ENCODE peak calls at places on chromosomes 2 and 18, in seven cellular contexts. J is BE2C, K is hepatocyte, L is stomach, W is keratinocyte, F is adrenal gland, Z is bronchial epithelial cell. U is an unnamed sample.
A peak's percentile ranks its signal among the peaks of the same experiment; 100 is the strongest.

GRCh38 chr18:60935046-60935445 is 398.2 kb upstream of the CDH20 start:
- DNase-seq in L (no peak), W (no peak), F (no peak), K (no peak), Z (no peak), J (no peak), U (no peak)

GRCh38 chr2:180662555-180662954 is 317.9 kb upstream of the UBE2E3 start:
- DNase-seq in J (no peak), K (no peak), L (no peak), W (no peak), Z (peak; percentile 70), F (no peak), U (no peak)

GRCh38 chr2:69208023-69208595 is 178.9 kb downstream of the GFPT1 start:
- DNase-seq in Z (peak; percentile 4), F (no peak), L (no peak), K (no peak), J (no peak), W (no peak), U (no peak)

GRCh38 chr2:144415381-144415780 is 104.5 kb downstream of the ZEB2 start:
- DNase-seq in J (no peak), F (no peak), W (no peak), K (no peak), L (no peak), Z (no peak), U (no peak)

GRCh38 chr2:174768557-174768956 is 4.3 kb upstream of the CHRNA1 start:
- DNase-seq in W (no peak), F (no peak), J (peak; percentile 28), K (no peak), Z (no peak), L (no peak), U (no peak)

GRCh38 chr2:186405847-186406246 is 80.2 kb upstream of the ZC3H15 start:
- DNase-seq in F (no peak), Z (no peak), K (no peak), J (no peak), L (no peak), W (no peak), U (no peak)

GRCh38 chr18:44682181-44682870 is 1.6 kb downstream of the SETBP1 start:
- DNase-seq in F (no peak), J (no peak), K (peak; percentile 34), Z (peak; percentile 49), W (no peak), L (no peak), U (no peak)

GRCh38 chr18:60176271-60176670 is 196.3 kb downstream of the MC4R start:
- DNase-seq in F (no peak), J (no peak), K (no peak), W (no peak), L (no peak), Z (no peak), U (no peak)

GRCh38 chr2:241540766-241541561 is 17.6 kb upstream of the BOK start:
- DNase-seq in Z (peak; percentile 49), W (peak; percentile 66), L (peak; percentile 81), K (peak; percentile 73), F (no peak), J (peak; percentile 82), U (no peak)

GRCh38 chr2:11534746-11535484 is 1.1 kb downstream of the GREB1 start:
- DNase-seq in J (no peak), K (no peak), Z (no peak), L (no peak), W (no peak), F (no peak), U (no peak)

GRCh38 chr2:35410431-35411061 is 945.0 kb upstream of the CRIM1 start:
- DNase-seq in F (peak; percentile 71), J (peak; percentile 66), W (no peak), Z (peak; percentile 20), K (peak; percentile 78), L (peak; percentile 45), U (peak; percentile 7)

GRCh38 chr2:200168641-200169265 is 137.7 kb upstream of the SPATS2L start:
- DNase-seq in F (no peak), J (no peak), Z (no peak), K (no peak), L (no peak), W (no peak), U (no peak)

GRCh38 chr2:74910245-74910644 is 48.2 kb upstream of the POLE4 start:
- DNase-seq in J (no peak), W (no peak), F (no peak), L (no peak), K (no peak), Z (no peak), U (no peak)

GRCh38 chr2:48248251-48248933 is 281.6 kb upstream of the STON1 start:
- DNase-seq in F (no peak), Z (peak; percentile 94), J (no peak), K (peak; percentile 69), W (peak; percentile 54), L (no peak), U (peak; percentile 78)

GRCh38 chr2:170500770-170501169 is 214.4 kb upstream of the SP5 start:
- DNase-seq in W (no peak), K (peak; percentile 16), Z (no peak), F (no peak), L (no peak), J (no peak), U (no peak)

GRCh38 chr2:54088191-54088634 is 27.2 kb upstream of the ACYP2 start:
- DNase-seq in F (no peak), Z (peak; percentile 48), K (peak; percentile 20), J (no peak), L (no peak), W (no peak), U (no peak)

GRCh38 chr2:206798009-206798408 is 32.6 kb downstream of the FASTKD2 start:
- DNase-seq in F (no peak), W (no peak), Z (no peak), K (no peak), J (no peak), L (no peak), U (no peak)

GRCh38 chr2:145110668-145111067 is 590.7 kb upstream of the ZEB2 start:
- DNase-seq in Z (peak; percentile 23), L (no peak), J (no peak), W (no peak), F (no peak), K (no peak), U (no peak)

GRCh38 chr18:7020995-7021777 is 96.4 kb downstream of the LAMA1 start:
- DNase-seq in J (no peak), F (no peak), W (no peak), L (no peak), K (no peak), Z (peak; percentile 6), U (no peak)
- TF ChIP-seq CTCF in J (no peak), F (no peak), W (no peak), L (no peak), K (no peak), Z (no peak), U (peak; percentile 6)

GRCh38 chr18:63138469-63139340 is 180.9 kb downstream of the BCL2 start:
- DNase-seq in Z (no peak), L (no peak), K (no peak), F (no peak), W (no peak), J (no peak), U (no peak)
- H3K4me3 ChIP-seq in Z (no peak overlapping the region), L (peak overlapping the region; percentile 20), K (no peak overlapping the region), F (no peak overlapping the region), W (no peak overlapping the region), J (no peak overlapping the region), U (no peak overlapping the region)

GRCh38 chr2:110773470-110773921 is 41.1 kb downstream of the ACOXL start:
- DNase-seq in J (no peak), L (peak; percentile 78), Z (no peak), W (no peak), K (peak; percentile 8), F (peak; percentile 79), U (no peak)
- H3K27me3 ChIP-seq in J (no peaks in the 10 kb centered on the region), L (no peaks in the 10 kb centered on the region), Z (peaks cover 2% of the 10 kb centered on the region), W (peaks cover 19% of the 10 kb centered on the region), K (peaks cover 48% of the 10 kb centered on the region), F (no peaks in the 10 kb centered on the region), U (peaks cover 13% of the 10 kb centered on the region)

DNA sequence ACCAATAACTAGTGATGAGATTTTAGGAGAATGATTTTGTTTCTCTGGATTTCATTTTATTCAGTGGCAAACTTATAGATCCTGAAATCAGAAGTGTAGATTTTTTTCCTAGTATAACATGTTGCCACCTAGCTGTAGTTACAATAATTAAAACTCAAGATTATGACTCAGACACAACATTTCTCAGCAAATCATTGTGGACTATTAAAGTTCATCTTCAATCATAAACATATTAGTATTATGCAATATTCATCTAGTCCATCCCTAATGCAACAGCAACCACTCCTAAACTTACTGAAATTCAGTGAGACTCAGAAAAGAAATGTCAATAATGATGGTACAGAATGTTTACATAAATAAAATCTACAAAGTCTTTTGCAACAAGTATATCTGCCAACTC is 51.3 kb downstream of the USP34 start:
- DNase-seq in W (no peak), L (no peak), J (no peak), K (no peak), Z (peak; percentile 55), F (no peak), U (no peak)
- TF ChIP-seq CTCF in W (no peak), L (no peak), J (no peak), K (no peak), Z (no peak), F (no peak), U (no peak)

DNA sequence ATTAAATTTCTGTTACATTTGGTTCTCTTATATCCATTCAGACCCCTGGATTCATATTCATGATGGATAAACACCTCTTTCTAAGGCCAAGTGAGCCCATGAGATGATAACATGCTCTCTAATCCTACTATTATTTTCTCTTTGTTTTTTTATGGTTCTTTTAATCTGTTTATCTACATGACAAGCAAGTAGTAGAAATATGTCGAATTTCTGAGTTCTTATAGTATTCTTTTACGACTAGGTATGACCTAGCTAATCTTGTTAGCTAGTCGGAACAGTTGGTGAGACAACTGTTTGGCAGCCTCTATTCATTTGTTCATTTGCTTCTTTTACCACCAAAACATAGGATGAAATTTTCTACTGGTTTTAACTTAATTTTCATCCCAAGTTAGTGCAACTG is 98.1 kb upstream of the SCG2 start:
- DNase-seq in K (no peak), W (no peak), F (no peak), J (no peak), Z (no peak), L (no peak), U (no peak)
- H3K4me3 ChIP-seq in K (no peak overlapping the region), W (no peak overlapping the region), F (no peak overlapping the region), J (no peak overlapping the region), Z (no peak overlapping the region), L (no peak overlapping the region), U (no peak overlapping the region)

GRCh38 chr2:66794115-66794514 is 359.2 kb downstream of the MEIS1 start:
- DNase-seq in L (no peak), W (no peak), Z (no peak), F (peak; percentile 70), K (no peak), J (no peak), U (no peak)
- H3K27me3 ChIP-seq in L (no peaks in the 10 kb centered on the region), W (no peaks in the 10 kb centered on the region), Z (no peaks in the 10 kb centered on the region), F (no peaks in the 10 kb centered on the region), K (no peaks in the 10 kb centered on the region), J (no peaks in the 10 kb centered on the region), U (no peaks in the 10 kb centered on the region)